ENCODE peak calls at places on chromosome 22, in five cellular contexts. K is prostate gland; B is heart right ventricle; U is naive thymus-derived CD4-positive, alpha-beta T cell; L is fibroblast of lung. Z is an unnamed sample. For H3K36me3, the result is how much of the 10 kb centered on the place peaks cover.

GRCh38 chr22:38799265-38800002 is 5.5 kb upstream of the DNAL4 start:
- DNase-seq in K (no peak), L (peak), U (no peak), B (no peak), Z (peak)

GRCh38 chr22:41308054-41308453 is 6.7 kb downstream of the ZC3H7B start:
- DNase-seq in L (peak), B (no peak), U (no peak), K (no peak), Z (no peak)

GRCh38 chr22:33350961-33351360 is 292.8 kb upstream of the SYN3 start:
- DNase-seq in B (no peak), L (no peak), U (no peak), K (no peak), Z (no peak)

GRCh38 chr22:23591203-23591791 is 11.2 kb upstream of the IGLL1 start:
- DNase-seq in U (peak), K (peak), B (peak), L (peak), Z (peak)

GRCh38 chr22:41917906-41918791 is 3.3 kb upstream of the SHISA8 start:
- DNase-seq in U (peak), B (peak), K (no peak), L (peak), Z (no peak)

GRCh38 chr22:23066200-23067022 is 3.9 kb upstream of the GNAZ start:
- DNase-seq in B (peak), U (no peak), K (no peak), L (no peak), Z (no peak)

GRCh38 chr22:29813126-29813525 is 24.9 kb downstream of the ASCC2 start:
- DNase-seq in L (no peak), B (no peak), U (no peak), K (peak), Z (no peak)

GRCh38 chr22:22578702-22579424 is 19.8 kb upstream of the PRAME start:
- DNase-seq in L (peak), K (no peak), B (peak), U (no peak), Z (peak)

GRCh38 chr22:32532819-32533128 is 58.2 kb downstream of the FBXO7 start:
- DNase-seq in B (no peak), L (no peak), K (no peak), U (no peak), Z (no peak)

GRCh38 chr22:38733329-38734202 is 22.2 kb downstream of the SUN2 start:
- DNase-seq in K (peak), L (peak), B (peak), U (peak), Z (peak)

GRCh38 chr22:39253427-39254070 is 8.8 kb upstream of the PDGFB start:
- DNase-seq in B (peak), K (peak), L (peak), U (no peak), Z (peak)

GRCh38 chr22:50471197-50471847 is 3.5 kb downstream of the SBF1 start:
- DNase-seq in K (no peak), B (no peak), L (no peak), U (no peak), Z (no peak)

GRCh38 chr22:24521791-24522245 is 26.7 kb downstream of the UPB1 start:
- DNase-seq in U (peak), K (peak), L (peak), B (no peak), Z (peak)

GRCh38 chr22:32994921-32995320 is 63.3 kb downstream of the SYN3 start:
- DNase-seq in L (no peak), U (no peak), B (no peak), K (no peak), Z (no peak)

GRCh38 chr22:41589260-41589600 is 410 bp downstream of the PMM1 start:
- DNase-seq in K (no peak), B (no peak), U (peak), L (peak), Z (peak)

GRCh38 chr22:17283423-17283822 is 64.2 kb upstream of the ADA2 start:
- DNase-seq in K (no peak), B (no peak), L (no peak), U (no peak), Z (no peak)

GRCh38 chr22:39299829-39300178 is 19.6 kb downstream of the RPL3 start:
- DNase-seq in B (no peak), L (no peak), K (no peak), U (no peak), Z (no peak)

GRCh38 chr22:17772963-17773605 is 1.2 kb downstream of the BID start:
- DNase-seq in L (peak), U (no peak), K (no peak), B (no peak), Z (peak)

GRCh38 chr22:22075382-22076163 is 93.0 kb upstream of the TOP3B start:
- DNase-seq in K (no peak), B (no peak), L (no peak), U (no peak), Z (no peak)

GRCh38 chr22:24170189-24170588 is 11.1 kb upstream of the SUSD2 start:
- DNase-seq in L (no peak), K (no peak), U (no peak), B (no peak), Z (no peak)

GRCh38 chr22:19723165-19723989 is at the start of gene GP1BB:
- DNase-seq in L (peak), B (peak), K (no peak), U (peak), Z (no peak)

GRCh38 chr22:33986954-33987353 is 66.7 kb upstream of the LARGE1 start:
- DNase-seq in B (no peak), K (no peak), U (no peak), L (no peak), Z (no peak)

GRCh38 chr22:44460287-44461082 is 37.5 kb downstream of the RTL6 start:
- DNase-seq in B (no peak), L (no peak), U (no peak), K (no peak), Z (no peak)

DNA sequence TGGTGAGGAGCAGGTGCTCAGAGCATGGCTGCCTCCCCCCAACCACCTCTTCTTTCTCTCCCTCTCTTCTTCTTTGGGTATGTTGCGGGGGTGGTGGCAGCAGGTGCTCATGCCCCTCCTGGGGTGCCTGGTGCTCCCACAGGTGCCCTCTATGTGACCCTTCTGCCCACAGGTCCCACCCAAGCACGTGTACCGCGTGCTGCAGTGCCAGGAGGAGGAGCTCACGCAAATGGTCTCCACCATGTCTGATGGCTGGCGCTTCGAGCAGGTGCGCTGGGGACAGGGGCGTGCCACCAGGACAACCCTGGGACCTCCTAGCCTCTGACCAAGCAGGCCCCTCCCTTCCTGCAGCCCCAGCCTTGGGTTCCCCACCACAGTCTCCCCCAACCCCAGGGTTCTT is 5.7 kb downstream of the KCTD17 start:
- DNase-seq in U (no peak), B (peak), K (no peak), L (no peak), Z (no peak)
- H3K4me3 ChIP-seq in U (no peak), B (no peak), K (no peak), L (no peak), Z (no peak)

GRCh38 chr22:36201630-36202312 is at the start of gene APOL4:
- DNase-seq in B (peak), K (no peak), U (no peak), L (no peak), Z (peak)
- H3K36me3 ChIP-seq in B (under half), K (under half), U (under half), L (under half), Z (under half)

GRCh38 chr22:27164781-27165503 is 507.6 kb downstream of the MIAT start:
- DNase-seq in B (no peak), K (no peak), U (no peak), L (no peak), Z (no peak)
- H3K4me3 ChIP-seq in B (no peak), K (no peak), U (no peak), L (no peak), Z (no peak)

GRCh38 chr22:36528336-36528735 is 630 bp downstream of the EIF3D start:
- DNase-seq in K (no peak), U (no peak), L (peak), B (no peak), Z (peak)

DNA sequence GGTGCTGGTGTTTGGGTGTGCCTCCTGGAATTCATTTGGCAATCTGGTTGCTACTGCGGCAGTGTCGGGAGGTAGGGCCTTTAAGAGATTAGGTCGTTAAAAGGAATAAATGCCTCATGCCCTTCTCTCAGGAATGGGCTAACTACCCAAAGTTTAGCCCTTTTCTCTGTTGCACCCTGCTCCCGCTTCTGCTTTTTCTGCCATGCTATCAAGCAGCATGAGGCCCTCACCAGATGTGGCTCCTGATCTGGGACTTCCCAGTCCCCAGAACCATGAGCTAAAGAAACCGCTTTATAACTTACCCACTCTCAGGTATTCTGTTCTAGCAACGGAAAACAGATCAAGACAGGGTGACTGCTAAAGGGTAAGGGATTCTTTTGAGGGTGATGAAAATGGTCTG is 6.3 kb downstream of the EIF3D start:
- DNase-seq in B (no peak), L (no peak), U (no peak), K (no peak), Z (no peak)
- H3K36me3 ChIP-seq in B (half or more), L (under half), U (half or more), K (under half), Z (half or more)

GRCh38 chr22:31289335-31289734 is 3.0 kb downstream of the PIK3IP1 start:
- DNase-seq in B (no peak), U (peak), K (no peak), L (no peak), Z (no peak)

GRCh38 chr22:31288496-31289235 is 3.6 kb downstream of the PIK3IP1 start:
- DNase-seq in B (no peak), U (no peak), K (no peak), L (no peak), Z (no peak)

GRCh38 chr22:31290494-31291402 is 1.5 kb downstream of the PIK3IP1 start:
- DNase-seq in U (peak), B (peak), L (peak), K (peak), Z (peak)

GRCh38 chr22:31291716-31292644 is at the start of gene PIK3IP1:
- DNase-seq in U (peak), K (peak), L (peak), B (peak), Z (peak)

GRCh38 chr22:31291403-31291715 is 929 bp downstream of the PIK3IP1 start:
- DNase-seq in U (no peak), L (no peak), K (no peak), B (no peak), Z (no peak)
- H3K4me3 ChIP-seq in U (peak), L (peak), K (peak), B (peak), Z (peak)

DNA sequence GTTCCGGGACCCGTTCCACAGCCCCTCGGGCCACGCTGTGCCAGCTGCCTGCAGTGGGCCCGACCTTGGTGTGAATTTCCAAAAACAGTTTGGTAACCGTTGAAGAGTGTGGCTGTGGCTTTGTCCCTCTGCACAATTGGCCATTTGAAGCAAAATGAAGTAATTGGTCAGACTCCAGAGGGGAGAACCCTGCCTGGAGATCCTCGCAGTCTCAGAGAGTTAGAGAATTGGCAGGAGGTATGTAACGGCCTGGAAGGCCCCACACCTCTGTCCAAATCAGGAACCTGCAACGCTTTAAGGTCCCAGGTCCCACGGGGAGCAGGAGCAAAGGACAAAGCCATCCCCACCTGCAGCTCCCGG is 26.3 kb downstream of the TRMU start:
- DNase-seq in L (no peak), K (no peak), B (no peak), U (no peak), Z (no peak)
- H3K36me3 ChIP-seq in L (under half), K (under half), B (under half), U (under half), Z (under half)

Z was measured in adipocyte.